ENCODE peak calls at places on chromosomes 12 and 14, in six cellular contexts. A is iPS-NIHi11, K is aorta, E is A549, M is endothelial cell of umbilical vein, R is fibroblast of pulmonary artery. Z is an unnamed sample.

GRCh38 chr12:118346895-118347294 is 25.8 kb downstream of the TAOK3 start:
- DNase-seq in A (no peak), K (no peak), E (no peak), M (no peak), R (no peak), Z (no peak)

GRCh38 chr14:32366995-32367394 is 37.9 kb downstream of the AKAP6 start:
- DNase-seq in A (no peak), K (no peak), E (no peak), M (no peak), R (peak; percentile 67), Z (no peak)

GRCh38 chr14:104865631-104866441 is 768 bp downstream of the CEP170B start:
- DNase-seq in A (peak; percentile 85), K (peak; percentile 83), E (peak; percentile 58), M (peak; percentile 65), R (peak; percentile 64), Z (no peak)

GRCh38 chr14:32201816-32202467 is at the start of gene RNU6-7:
- DNase-seq in A (no peak), K (peak; percentile 50), E (peak; percentile 78), M (no peak), R (peak; percentile 21), Z (no peak)

GRCh38 chr12:68336754-68337343 is 4.7 kb upstream of the MDM1 start:
- DNase-seq in A (no peak), K (no peak), E (peak; percentile 22), M (no peak), R (no peak), Z (no peak)

GRCh38 chr12:104190151-104190550 is 25.4 kb upstream of the TXNRD1 start:
- DNase-seq in A (no peak), K (no peak), E (no peak), M (no peak), R (peak; percentile 33), Z (no peak)

GRCh38 chr12:32145096-32145495 is 38.4 kb downstream of the BICD1 start:
- DNase-seq in A (no peak), K (no peak), E (no peak), M (no peak), R (no peak), Z (no peak)

GRCh38 chr14:105817971-105818711 is 291.8 kb downstream of the TMEM121 start:
- DNase-seq in A (no peak), K (no peak), E (no peak), M (no peak), R (no peak), Z (peak; percentile 42)

GRCh38 chr12:91722072-91722471 is 423.6 kb downstream of the BTG1 start:
- DNase-seq in A (no peak), K (no peak), E (no peak), M (no peak), R (no peak), Z (no peak)

GRCh38 chr14:23057757-23058653 is 685 bp upstream of the CDH24 start:
- DNase-seq in A (peak; percentile 90), K (peak; percentile 91), E (peak; percentile 89), M (peak; percentile 87), R (peak; percentile 86), Z (peak; percentile 90)

GRCh38 chr12:31929140-31929526 is 30.1 kb upstream of the RESF1 start:
- DNase-seq in A (no peak), K (no peak), E (no peak), M (no peak), R (no peak), Z (no peak)

GRCh38 chr14:72788255-72788654 is 105.6 kb downstream of the DPF3 start:
- DNase-seq in A (no peak), K (no peak), E (no peak), M (no peak), R (no peak), Z (no peak)

GRCh38 chr14:64364907-64365306 is 23.2 kb upstream of the MTHFD1 start:
- DNase-seq in A (no peak), K (no peak), E (no peak), M (no peak), R (peak; percentile 39), Z (no peak)

GRCh38 chr12:4817813-4818212 is 91.9 kb upstream of the KCNA1 start:
- DNase-seq in A (no peak), K (no peak), E (no peak), M (no peak), R (no peak), Z (peak; percentile 62)

GRCh38 chr12:2960432-2960956 is 1.3 kb downstream of the TEAD4 start:
- DNase-seq in A (no peak), K (no peak), E (peak; percentile 29), M (peak; percentile 62), R (peak; percentile 25), Z (no peak)

GRCh38 chr12:93139028-93139665 is 210.1 kb upstream of the EEA1 start:
- DNase-seq in A (no peak), K (no peak), E (no peak), M (no peak), R (no peak), Z (no peak)

GRCh38 chr12:108320503-108321293 is 18.4 kb downstream of the CMKLR1 start:
- DNase-seq in A (peak; percentile 35), K (no peak), E (no peak), M (no peak), R (no peak), Z (no peak)

GRCh38 chr12:43805149-43805856 is 814 bp downstream of the TWF1 start:
- DNase-seq in A (no peak), K (no peak), E (peak; percentile 17), M (no peak), R (peak; percentile 2), Z (no peak)

GRCh38 chr12:18320036-18320617 is 58.8 kb downstream of the PIK3C2G start:
- DNase-seq in A (peak; percentile 63), K (no peak), E (peak; percentile 73), M (peak; percentile 48), R (peak; percentile 92), Z (no peak)

GRCh38 chr14:63857467-63858030 is 4.7 kb downstream of the SYNE2 start:
- DNase-seq in A (no peak), K (no peak), E (no peak), M (no peak), R (no peak), Z (no peak)

GRCh38 chr12:114032801-114033200 is 66.7 kb upstream of the RBM19 start:
- DNase-seq in A (no peak), K (no peak), E (no peak), M (no peak), R (no peak), Z (no peak)

GRCh38 chr14:71594828-71595227 is 337.4 kb upstream of the RGS6 start:
- DNase-seq in A (no peak), K (no peak), E (no peak), M (no peak), R (no peak), Z (no peak)

GRCh38 chr12:4813741-4814140 is 93.5 kb downstream of the GALNT8 start:
- DNase-seq in A (no peak), K (no peak), E (no peak), M (no peak), R (no peak), Z (no peak)

GRCh38 chr14:24255438-24255837 is 7.5 kb downstream of the TGM1 start:
- DNase-seq in A (no peak), K (no peak), E (no peak), M (no peak), R (no peak), Z (no peak)

GRCh38 chr12:48979602-48980388 is 1.7 kb downstream of the WNT1 start:
- DNase-seq in A (no peak), K (peak; percentile 59), E (no peak), M (no peak), R (no peak), Z (no peak)

GRCh38 chr12:112198120-112198733 is 72.9 kb downstream of the TRAFD1 start:
- DNase-seq in A (peak; percentile 90), K (no peak), E (peak; percentile 75), M (peak; percentile 59), R (peak; percentile 71), Z (no peak)

GRCh38 chr12:77940566-77940965 is 109.9 kb downstream of the NAV3 start:
- DNase-seq in A (no peak), K (no peak), E (peak; percentile 41), M (no peak), R (peak; percentile 53), Z (no peak)

GRCh38 chr12:101847325-101847724 is 16.6 kb upstream of the GNPTAB start:
- DNase-seq in A (no peak), K (no peak), E (no peak), M (no peak), R (no peak), Z (no peak)

GRCh38 chr14:68736519-68736918 is 56.3 kb downstream of the ZFP36L1 start:
- DNase-seq in A (peak; percentile 58), K (no peak), E (no peak), M (no peak), R (no peak), Z (no peak)

GRCh38 chr14:22614240-22614799 is 16.2 kb downstream of the ABHD4 start:
- DNase-seq in A (peak; percentile 62), K (peak; percentile 63), E (peak; percentile 94), M (peak; percentile 99), R (peak; percentile 91), Z (no peak)

GRCh38 chr12:51269174-51270066 is 795 bp downstream of the SMAGP start:
- DNase-seq in A (peak; percentile 87), K (peak; percentile 46), E (peak; percentile 77), M (peak; percentile 21), R (peak; percentile 39), Z (no peak)